ENCODE peak calls at places on chromosomes 2 and 18, in five cellular contexts. One of them, this sample, is unnamed.

GRCh38 chr18:74682998-74683311 is 85.3 kb downstream of the ZNF407 start:
- DNase-seq in cardiac fibroblast: peak
- DNase-seq in Right ventricle myocardium superior: no peak
- DNase-seq in RWPE1: no peak
- DNase-seq in ecto neural progenitor cell: no peak
- DNase-seq in this sample: no peak

GRCh38 chr2:39494784-39495251 is 57.7 kb upstream of the MAP4K3 start:
- DNase-seq in cardiac fibroblast: peak
- DNase-seq in Right ventricle myocardium superior: no peak
- DNase-seq in RWPE1: no peak
- DNase-seq in ecto neural progenitor cell: no peak
- DNase-seq in this sample: peak

GRCh38 chr2:69980408-69980807 is 19.0 kb upstream of the ASPRV1 start:
- DNase-seq in cardiac fibroblast: peak
- DNase-seq in Right ventricle myocardium superior: no peak
- DNase-seq in RWPE1: no peak
- DNase-seq in ecto neural progenitor cell: no peak
- DNase-seq in this sample: no peak

GRCh38 chr2:164898475-164898874 is 56.9 kb downstream of the SLC38A11 start:
- DNase-seq in cardiac fibroblast: peak
- DNase-seq in Right ventricle myocardium superior: no peak
- DNase-seq in RWPE1: no peak
- DNase-seq in ecto neural progenitor cell: no peak
- DNase-seq in this sample: peak

GRCh38 chr2:159249955-159250723 is 36.4 kb downstream of the WDSUB1 start:
- DNase-seq in cardiac fibroblast: peak
- DNase-seq in Right ventricle myocardium superior: no peak
- DNase-seq in RWPE1: peak
- DNase-seq in ecto neural progenitor cell: no peak
- DNase-seq in this sample: no peak

GRCh38 chr2:55620123-55620779 is 2.8 kb upstream of the PPP4R3B start:
- DNase-seq in cardiac fibroblast: peak
- DNase-seq in Right ventricle myocardium superior: no peak
- DNase-seq in RWPE1: no peak
- DNase-seq in ecto neural progenitor cell: peak
- DNase-seq in this sample: peak

GRCh38 chr2:43318791-43319190 is 92.4 kb upstream of the ZFP36L2 start:
- DNase-seq in cardiac fibroblast: peak
- DNase-seq in Right ventricle myocardium superior: no peak
- DNase-seq in RWPE1: no peak
- DNase-seq in ecto neural progenitor cell: no peak
- DNase-seq in this sample: no peak

GRCh38 chr2:20615046-20615465 is 35.8 kb downstream of the HS1BP3 start:
- DNase-seq in cardiac fibroblast: no peak
- DNase-seq in Right ventricle myocardium superior: peak
- DNase-seq in RWPE1: no peak
- DNase-seq in ecto neural progenitor cell: no peak
- DNase-seq in this sample: no peak

GRCh38 chr2:225076125-225076524 is 33.9 kb upstream of the DOCK10 start:
- DNase-seq in cardiac fibroblast: no peak
- DNase-seq in Right ventricle myocardium superior: no peak
- DNase-seq in RWPE1: no peak
- DNase-seq in ecto neural progenitor cell: no peak
- DNase-seq in this sample: no peak

GRCh38 chr2:12119841-12120240 is 373.4 kb downstream of the LPIN1 start:
- DNase-seq in cardiac fibroblast: peak
- DNase-seq in Right ventricle myocardium superior: no peak
- DNase-seq in RWPE1: no peak
- DNase-seq in ecto neural progenitor cell: no peak
- DNase-seq in this sample: no peak

GRCh38 chr2:37786854-37787253 is 115.4 kb upstream of the CDC42EP3 start:
- DNase-seq in cardiac fibroblast: no peak
- DNase-seq in Right ventricle myocardium superior: no peak
- DNase-seq in RWPE1: peak
- DNase-seq in ecto neural progenitor cell: no peak
- DNase-seq in this sample: no peak

GRCh38 chr2:217951091-217951490 is 51.7 kb downstream of the TNS1 start:
- DNase-seq in cardiac fibroblast: no peak
- DNase-seq in Right ventricle myocardium superior: no peak
- DNase-seq in RWPE1: no peak
- DNase-seq in ecto neural progenitor cell: no peak
- DNase-seq in this sample: no peak

GRCh38 chr2:24121469-24121868 is 1.7 kb downstream of the PFN4 start:
- DNase-seq in cardiac fibroblast: no peak
- DNase-seq in Right ventricle myocardium superior: no peak
- DNase-seq in RWPE1: no peak
- DNase-seq in ecto neural progenitor cell: no peak
- DNase-seq in this sample: no peak

GRCh38 chr2:239818531-239819011 is 206.6 kb downstream of the NDUFA10 start:
- DNase-seq in cardiac fibroblast: no peak
- DNase-seq in Right ventricle myocardium superior: no peak
- DNase-seq in RWPE1: no peak
- DNase-seq in ecto neural progenitor cell: peak
- DNase-seq in this sample: no peak

GRCh38 chr2:137828624-137829023 is 135.6 kb upstream of the HNMT start:
- DNase-seq in cardiac fibroblast: no peak
- DNase-seq in Right ventricle myocardium superior: no peak
- DNase-seq in RWPE1: no peak
- DNase-seq in ecto neural progenitor cell: no peak
- DNase-seq in this sample: no peak

GRCh38 chr2:132448771-132449170 is 32.2 kb downstream of the GPR39 start:
- DNase-seq in cardiac fibroblast: peak
- DNase-seq in Right ventricle myocardium superior: no peak
- DNase-seq in RWPE1: peak
- DNase-seq in ecto neural progenitor cell: no peak
- DNase-seq in this sample: peak

GRCh38 chr2:238684362-238685326 is 163.2 kb upstream of the TWIST2 start:
- DNase-seq in cardiac fibroblast: peak
- DNase-seq in Right ventricle myocardium superior: no peak
- DNase-seq in RWPE1: peak
- DNase-seq in ecto neural progenitor cell: no peak
- DNase-seq in this sample: peak

GRCh38 chr2:183010112-183010511 is 28.1 kb downstream of the NCKAP1 start:
- DNase-seq in cardiac fibroblast: peak
- DNase-seq in Right ventricle myocardium superior: peak
- DNase-seq in RWPE1: peak
- DNase-seq in ecto neural progenitor cell: peak
- DNase-seq in this sample: peak

GRCh38 chr2:32626591-32627221 is 1.1 kb upstream of the TTC27 start:
- DNase-seq in cardiac fibroblast: no peak
- DNase-seq in Right ventricle myocardium superior: no peak
- DNase-seq in RWPE1: no peak
- DNase-seq in ecto neural progenitor cell: no peak
- DNase-seq in this sample: no peak

GRCh38 chr2:230347659-230348305 is 20.8 kb downstream of the SP140L start:
- DNase-seq in cardiac fibroblast: peak
- DNase-seq in Right ventricle myocardium superior: no peak
- DNase-seq in RWPE1: peak
- DNase-seq in ecto neural progenitor cell: no peak
- DNase-seq in this sample: no peak

GRCh38 chr2:98487806-98488189 is 43.1 kb downstream of the INPP4A start:
- DNase-seq in cardiac fibroblast: peak
- DNase-seq in Right ventricle myocardium superior: no peak
- DNase-seq in RWPE1: peak
- DNase-seq in ecto neural progenitor cell: no peak
- DNase-seq in this sample: peak

GRCh38 chr2:227890495-227891079 is 19.2 kb downstream of the DAW1 start:
- DNase-seq in cardiac fibroblast: peak
- DNase-seq in Right ventricle myocardium superior: no peak
- DNase-seq in RWPE1: peak
- DNase-seq in ecto neural progenitor cell: no peak
- DNase-seq in this sample: peak

GRCh38 chr2:179454443-179455218 is 190.0 kb upstream of the SESTD1 start:
- DNase-seq in cardiac fibroblast: peak
- DNase-seq in Right ventricle myocardium superior: no peak
- DNase-seq in RWPE1: peak
- DNase-seq in ecto neural progenitor cell: no peak
- DNase-seq in this sample: peak

GRCh38 chr2:63435080-63435479 is 153.2 kb downstream of the WDPCP start:
- DNase-seq in cardiac fibroblast: no peak
- DNase-seq in Right ventricle myocardium superior: no peak
- DNase-seq in RWPE1: no peak
- DNase-seq in ecto neural progenitor cell: no peak
- DNase-seq in this sample: no peak

GRCh38 chr2:24019729-24020128 is 9.8 kb downstream of the MFSD2B start:
- DNase-seq in cardiac fibroblast: no peak
- DNase-seq in Right ventricle myocardium superior: no peak
- DNase-seq in RWPE1: no peak
- DNase-seq in ecto neural progenitor cell: no peak
- DNase-seq in this sample: no peak

GRCh38 chr2:85734942-85735608 is 18.7 kb upstream of the ATOH8 start:
- DNase-seq in cardiac fibroblast: peak
- DNase-seq in Right ventricle myocardium superior: no peak
- DNase-seq in RWPE1: no peak
- DNase-seq in ecto neural progenitor cell: no peak
- DNase-seq in this sample: no peak

GRCh38 chr2:181626671-181627070 is 30.2 kb downstream of the CERKL start:
- DNase-seq in cardiac fibroblast: no peak
- DNase-seq in Right ventricle myocardium superior: no peak
- DNase-seq in RWPE1: no peak
- DNase-seq in ecto neural progenitor cell: no peak
- DNase-seq in this sample: no peak

GRCh38 chr2:84888401-84889276 is 7.8 kb upstream of the TRABD2A start:
- DNase-seq in cardiac fibroblast: peak
- DNase-seq in Right ventricle myocardium superior: no peak
- DNase-seq in RWPE1: no peak
- DNase-seq in ecto neural progenitor cell: peak
- DNase-seq in this sample: no peak

GRCh38 chr2:9422321-9423099 is 818 bp downstream of the ITGB1BP1 start:
- DNase-seq in cardiac fibroblast: peak
- DNase-seq in Right ventricle myocardium superior: peak
- DNase-seq in RWPE1: peak
- DNase-seq in ecto neural progenitor cell: peak
- DNase-seq in this sample: peak

This sample was measured in A549.